ENCODE peak calls at places on chromosomes 5 and 9, in four cellular contexts. O, Q, V and G are unnamed samples.

GRCh38 chr5:68550031-68550430 is 334.5 kb downstream of the PIK3R1 start:
- DNase-seq in Q (no peak), V (no peak), O (no peak), G (no peak)

GRCh38 chr5:36482812-36483211 is 123.6 kb upstream of the SLC1A3 start:
- DNase-seq in V (no peak), Q (no peak), O (no peak), G (no peak)

GRCh38 chr5:128409401-128409800 is 128.6 kb downstream of the FBN2 start:
- DNase-seq in Q (no peak), V (no peak), O (no peak), G (no peak)

GRCh38 chr5:9344751-9345240 is 201.1 kb downstream of the SEMA5A start:
- DNase-seq in Q (no peak), O (no peak), V (no peak), G (no peak)

GRCh38 chr5:37889612-37890317 is 49.9 kb upstream of the GDNF start:
- DNase-seq in Q (no peak), O (peak; percentile 40), V (no peak), G (no peak)

GRCh38 chr9:32524558-32525461 is 1.2 kb downstream of the RIGI start:
- DNase-seq in V (no peak), Q (no peak), O (no peak), G (peak; percentile 30)

GRCh38 chr9:27340876-27341540 is 44.1 kb upstream of the EQTN start:
- DNase-seq in V (no peak), Q (no peak), O (no peak), G (no peak)

GRCh38 chr5:39370555-39371366 is 6.5 kb upstream of the C9 start:
- DNase-seq in Q (no peak), V (no peak), O (no peak), G (no peak)

GRCh38 chr5:135456238-135457099 is 4.3 kb upstream of the TIFAB start:
- DNase-seq in Q (no peak), O (no peak), V (no peak), G (peak; percentile 61)

GRCh38 chr9:31839273-31839672 is 545.2 kb upstream of the ACO1 start:
- DNase-seq in V (no peak), O (no peak), Q (no peak), G (no peak)

GRCh38 chr5:32531885-32532520 is 53.4 kb upstream of the SUB1 start:
- DNase-seq in Q (peak; percentile 27), O (no peak), V (no peak), G (no peak)

GRCh38 chr5:61768692-61769281 is 436.7 kb downstream of the ZSWIM6 start:
- DNase-seq in O (no peak), V (peak; percentile 17), Q (no peak), G (no peak)

GRCh38 chr5:135547590-135548254 is 12.0 kb upstream of the NEUROG1 start:
- DNase-seq in V (no peak), Q (no peak), O (no peak), G (no peak)

GRCh38 chr5:125394661-125395280 is 648.3 kb upstream of the ZNF608 start:
- DNase-seq in Q (no peak), O (no peak), V (no peak), G (no peak)

GRCh38 chr5:122978644-122979297 is 57.8 kb downstream of the PPIC start:
- DNase-seq in O (no peak), Q (no peak), V (no peak), G (no peak)

GRCh38 chr5:160347453-160347852 is 23.0 kb downstream of the C1QTNF2 start:
- DNase-seq in V (no peak), Q (no peak), O (no peak), G (peak; percentile 68)

GRCh38 chr5:84274585-84275468 is 109.9 kb downstream of the EDIL3 start:
- DNase-seq in V (no peak), O (no peak), Q (no peak), G (peak; percentile 58)

GRCh38 chr9:114592356-114592755 is 4.8 kb downstream of the ATP6V1G1 start:
- DNase-seq in V (no peak), Q (peak; percentile 39), O (no peak), G (no peak)

GRCh38 chr5:135269224-135269623 is 129.8 kb downstream of the MACROH2A1 start:
- DNase-seq in O (no peak), Q (no peak), V (no peak), G (no peak)

GRCh38 chr9:81690251-81690851 is 1.0 kb upstream of the TLE1 start:
- DNase-seq in O (no peak), Q (no peak), V (no peak), G (peak; percentile 25)

GRCh38 chr5:174951151-174951780 is 226.9 kb downstream of the MSX2 start:
- DNase-seq in Q (peak; percentile 3), O (peak; percentile 33), V (peak; percentile 55), G (peak; percentile 49)

GRCh38 chr9:93958121-93958874 is 3.1 kb upstream of the BARX1 start:
- DNase-seq in Q (no peak), V (no peak), O (no peak), G (no peak)

GRCh38 chr5:32928761-32929160 is 217.6 kb downstream of the NPR3 start:
- DNase-seq in V (no peak), O (no peak), Q (no peak), G (no peak)

GRCh38 chr5:33890633-33891032 is 1.2 kb downstream of the ADAMTS12 start:
- DNase-seq in O (no peak), Q (no peak), V (no peak), G (no peak)